ENCODE peak calls at places on chromosomes 2 and 18, in five cellular contexts. E is heart left ventricle, A is endodermal cell, G is mammary epithelial cell, Y is upper lobe of right lung. D is an unnamed sample. For H3K9me3, the result is how much of the 10 kb centered on the place peaks cover.

GRCh38 chr2:40935349-40935748 is 483.5 kb upstream of the SLC8A1 start:
- DNase-seq in E (no peak), A (peak), G (no peak), Y (no peak), D (no peak)

GRCh38 chr2:105005170-105005569 is 32.7 kb upstream of the MRPS9 start:
- DNase-seq in E (no peak), A (no peak), G (no peak), Y (no peak), D (no peak)

GRCh38 chr18:46019956-46020355 is 52.1 kb downstream of the PSTPIP2 start:
- DNase-seq in E (no peak), A (no peak), G (no peak), Y (no peak), D (no peak)

GRCh38 chr2:25374411-25374810 is 32.7 kb upstream of the DNMT3A start:
- DNase-seq in E (no peak), A (no peak), G (no peak), Y (no peak), D (no peak)

GRCh38 chr2:69724540-69725159 is 17.3 kb upstream of the ANXA4 start:
- DNase-seq in E (peak), A (peak), G (peak), Y (peak), D (peak)

GRCh38 chr18:11752116-11752911 is 63.2 kb downstream of the GNAL start:
- DNase-seq in E (no peak), A (peak), G (no peak), Y (no peak), D (no peak)

GRCh38 chr2:99072556-99072955 is 69.0 kb upstream of the C2orf15 start:
- DNase-seq in E (no peak), A (no peak), G (peak), Y (no peak), D (no peak)

GRCh38 chr2:41112228-41112627 is 660.3 kb upstream of the SLC8A1 start:
- DNase-seq in E (no peak), A (no peak), G (no peak), Y (no peak), D (no peak)

GRCh38 chr18:76496200-76496890 is 1.3 kb upstream of the ZNF516 start:
- DNase-seq in E (peak), A (peak), G (no peak), Y (peak), D (no peak)

GRCh38 chr2:10771786-10772185 is 40.8 kb downstream of the PDIA6 start:
- DNase-seq in E (no peak), A (no peak), G (no peak), Y (no peak), D (no peak)

GRCh38 chr18:54904521-54904920 is 54.7 kb downstream of the CCDC68 start:
- DNase-seq in E (no peak), A (no peak), G (no peak), Y (no peak), D (no peak)

GRCh38 chr2:36403675-36404230 is 48.2 kb downstream of the CRIM1 start:
- DNase-seq in E (no peak), A (no peak), G (peak), Y (no peak), D (no peak)

GRCh38 chr2:216447293-216447692 is 35.0 kb downstream of the SMARCAL1 start:
- DNase-seq in E (no peak), A (no peak), G (no peak), Y (no peak), D (no peak)

GRCh38 chr2:84969511-84970265 is 1.3 kb upstream of the KCMF1 start:
- DNase-seq in E (no peak), A (no peak), G (no peak), Y (no peak), D (peak)

GRCh38 chr18:58808349-58808748 is 56.3 kb upstream of the ZNF532 start:
- DNase-seq in E (no peak), A (peak), G (no peak), Y (no peak), D (no peak)

GRCh38 chr2:106085441-106085911 is 108.6 kb downstream of the UXS1 start:
- DNase-seq in E (no peak), A (no peak), G (peak), Y (no peak), D (no peak)

GRCh38 chr2:26191316-26192159 is 18.6 kb downstream of the GAREM2 start:
- DNase-seq in E (no peak), A (peak), G (no peak), Y (no peak), D (no peak)

GRCh38 chr2:96952976-96953610 is 33.3 kb downstream of the FAM178B start:
- DNase-seq in E (peak), A (no peak), G (no peak), Y (no peak), D (no peak)

GRCh38 chr18:46426311-46427047 is 230.5 kb downstream of the LOXHD1 start:
- DNase-seq in E (no peak), A (peak), G (no peak), Y (no peak), D (no peak)

GRCh38 chr2:10654069-10654468 is 35.7 kb downstream of the NOL10 start:
- DNase-seq in E (no peak), A (no peak), G (peak), Y (no peak), D (no peak)

GRCh38 chr2:70784320-70784719 is 6.1 kb downstream of the FIGLA start:
- DNase-seq in E (no peak), A (no peak), G (no peak), Y (no peak), D (no peak)

GRCh38 chr2:33730801-33731200 is 131.7 kb upstream of the FAM98A start:
- DNase-seq in E (no peak), A (no peak), G (no peak), Y (no peak), D (no peak)

GRCh38 chr2:145038041-145038525 is 518.2 kb upstream of the ZEB2 start:
- DNase-seq in E (peak), A (no peak), G (no peak), Y (no peak), D (no peak)

GRCh38 chr2:166057363-166058169 is 70.3 kb downstream of the SCN1A start:
- DNase-seq in E (no peak), A (no peak), G (no peak), Y (no peak), D (no peak)

GRCh38 chr2:177002983-177003382 is 209.6 kb upstream of the HNRNPA3 start:
- DNase-seq in E (no peak), A (no peak), G (no peak), Y (no peak), D (no peak)

GRCh38 chr2:199738723-199739412 is 112.1 kb downstream of the FTCDNL1 start:
- DNase-seq in E (no peak), A (no peak), G (no peak), Y (no peak), D (no peak)

GRCh38 chr2:109242222-109242653 is 113.2 kb downstream of the SH3RF3 start:
- DNase-seq in E (no peak), A (no peak), G (no peak), Y (peak), D (no peak)

GRCh38 chr2:12119841-12120240 is 373.4 kb downstream of the LPIN1 start:
- DNase-seq in E (no peak), A (no peak), G (no peak), Y (no peak), D (no peak)

GRCh38 chr18:45166341-45167108 is 448.8 kb upstream of the SLC14A2 start:
- DNase-seq in E (no peak), A (no peak), G (peak), Y (no peak), D (no peak)

GRCh38 chr2:31113765-31114164 is 24.5 kb downstream of the GALNT14 start:
- DNase-seq in E (no peak), A (no peak), G (no peak), Y (no peak), D (no peak)

GRCh38 chr2:205758051-205758450 is 75.8 kb downstream of the NRP2 start:
- DNase-seq in E (no peak), A (no peak), G (no peak), Y (no peak), D (no peak)

GRCh38 chr18:76913583-76913982 is 91.2 kb downstream of the ZNF236 start:
- DNase-seq in E (no peak), A (no peak), G (no peak), Y (no peak), D (no peak)

GRCh38 chr18:29156531-29156930 is 979.6 kb upstream of the CDH2 start:
- DNase-seq in E (no peak), A (no peak), G (peak), Y (no peak), D (no peak)

GRCh38 chr2:220279372-220279771 is 651.9 kb downstream of the SLC4A3 start:
- DNase-seq in E (no peak), A (no peak), G (peak), Y (no peak), D (no peak)

GRCh38 chr2:142675398-142675797 is 202.1 kb upstream of the KYNU start:
- DNase-seq in E (no peak), A (no peak), G (no peak), Y (no peak), D (no peak)

GRCh38 chr18:11154369-11154982 is 5.1 kb upstream of the PIEZO2 start:
- DNase-seq in E (no peak), A (no peak), G (peak), Y (no peak), D (no peak)

GRCh38 chr18:76564636-76565237 is 69.7 kb upstream of the ZNF516 start:
- DNase-seq in E (peak), A (no peak), G (peak), Y (no peak), D (no peak)

DNA sequence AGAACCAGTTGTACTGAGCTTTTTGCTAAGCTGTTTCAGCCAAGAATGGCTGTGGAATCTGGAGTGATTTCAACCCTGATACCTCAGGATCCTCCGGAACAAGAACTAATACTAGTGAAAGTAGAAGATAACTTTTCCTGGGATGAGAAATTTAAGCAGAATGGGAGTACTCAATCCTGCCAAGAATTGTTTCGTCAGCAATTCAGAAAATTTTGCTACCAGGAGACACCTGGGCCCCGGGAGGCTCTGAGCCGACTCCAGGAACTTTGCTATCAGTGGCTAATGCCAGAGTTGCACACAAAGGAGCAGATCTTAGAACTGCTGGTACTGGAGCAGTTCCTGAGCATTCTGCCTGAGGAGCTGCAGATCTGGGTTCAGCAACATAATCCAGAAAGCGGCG is 1.6 kb downstream of the ZNF397 start:
- DNase-seq in E (no peak), A (no peak), G (no peak), Y (no peak), D (no peak)
- H3K9me3 ChIP-seq in E (under half), A (half or more), G (under half), Y (under half), D (under half)

GRCh38 chr18:62452280-62452824 is 70.5 kb upstream of the ZCCHC2 start:
- DNase-seq in E (no peak), A (no peak), G (peak), Y (no peak), D (no peak)
- H3K4me3 ChIP-seq in E (no peak), A (no peak), G (no peak), Y (no peak), D (no peak)

GRCh38 chr18:78685250-78685979 is 294.2 kb upstream of the SALL3 start:
- DNase-seq in E (no peak), A (no peak), G (no peak), Y (no peak), D (no peak)
- H3K9me3 ChIP-seq in E (under half), A (under half), G (under half), Y (under half), D (under half)

GRCh38 chr2:193349642-193350041 is 1154.9 kb upstream of the TMEFF2 start:
- DNase-seq in E (no peak), A (no peak), G (no peak), Y (no peak), D (no peak)

GRCh38 chr2:193350509-193350908 is 1155.8 kb upstream of the TMEFF2 start:
- DNase-seq in E (no peak), A (peak), G (no peak), Y (no peak), D (no peak)

DNA sequence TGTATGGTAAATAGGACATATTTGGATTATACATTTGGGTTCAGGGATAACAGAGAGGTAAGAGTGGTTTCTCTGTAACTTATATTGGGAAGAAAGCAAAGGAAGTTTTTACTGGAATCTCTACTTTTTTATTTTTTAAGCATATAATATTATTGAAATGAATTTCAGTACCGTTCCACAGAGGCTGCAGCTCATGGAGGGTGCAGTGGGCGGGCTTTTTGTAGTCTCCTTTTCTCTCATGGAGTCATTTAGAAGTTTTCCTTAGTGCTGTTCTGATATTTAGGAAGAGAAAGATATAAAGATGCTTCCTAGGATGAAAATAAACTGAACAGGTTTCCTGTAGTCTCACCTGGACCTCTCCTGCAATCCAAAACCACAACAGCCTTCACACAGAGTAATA is 1153.3 kb upstream of the TMEFF2 start:
- DNase-seq in E (no peak), A (no peak), G (no peak), Y (no peak), D (no peak)
- H3K4me3 ChIP-seq in E (no peak), A (no peak), G (peak), Y (peak), D (peak)

DNA sequence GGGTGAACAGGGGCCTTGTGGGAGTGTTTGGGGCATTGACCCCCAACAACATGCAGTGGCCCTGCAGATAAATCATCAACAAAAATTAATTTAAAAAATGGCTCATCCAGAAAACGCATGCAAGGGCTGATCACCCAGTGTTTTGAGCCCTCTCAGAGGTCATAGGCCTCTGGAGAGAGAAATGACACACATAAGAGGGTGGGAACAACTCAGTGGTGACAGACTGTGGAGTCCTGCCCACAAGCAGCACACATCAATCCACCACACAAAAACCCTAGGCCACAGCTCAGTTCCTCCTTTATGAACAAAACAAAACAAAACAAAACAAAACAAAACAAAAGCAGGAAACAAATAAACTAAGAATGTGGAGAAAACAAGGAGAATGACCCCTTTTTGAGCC is 351.7 kb upstream of the SPHKAP start:
- DNase-seq in E (no peak), A (no peak), G (no peak), Y (no peak), D (no peak)
- H3K9me3 ChIP-seq in E (under half), A (half or more), G (under half), Y (under half), D (under half)

GRCh38 chr2:37457401-37457901 is 113.0 kb downstream of the QPCT start:
- DNase-seq in E (no peak), A (no peak), G (no peak), Y (no peak), D (no peak)

GRCh38 chr2:37454851-37455762 is 110.7 kb downstream of the QPCT start:
- DNase-seq in E (no peak), A (no peak), G (no peak), Y (no peak), D (no peak)

GRCh38 chr2:37458133-37458532 is 113.7 kb downstream of the QPCT start:
- DNase-seq in E (no peak), A (no peak), G (no peak), Y (no peak), D (no peak)

GRCh38 chr2:37459095-37459981 is 114.9 kb downstream of the QPCT start:
- DNase-seq in E (no peak), A (no peak), G (peak), Y (no peak), D (no peak)

DNA sequence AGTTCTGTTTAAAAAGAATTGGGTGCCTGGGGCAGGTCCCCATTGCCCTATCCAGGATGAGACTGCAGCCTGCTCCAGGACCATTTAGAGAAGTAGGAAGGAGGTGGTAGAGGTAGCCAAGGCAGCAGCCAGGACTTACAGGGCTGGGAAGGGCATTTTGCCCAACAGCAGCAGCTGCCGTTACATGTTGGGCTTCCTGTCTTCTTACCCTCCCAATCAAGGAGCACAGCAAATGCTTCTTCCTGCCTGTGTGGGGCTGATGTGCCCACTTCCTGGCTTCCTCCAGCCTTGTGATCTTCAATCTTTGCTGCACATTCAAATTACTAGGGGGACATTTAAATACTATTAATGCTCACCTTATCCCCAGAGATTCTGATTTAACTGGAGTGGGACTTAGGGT is 112.0 kb downstream of the QPCT start:
- DNase-seq in E (no peak), A (no peak), G (no peak), Y (no peak), D (peak)
- H3K4me3 ChIP-seq in E (no peak), A (no peak), G (no peak), Y (no peak), D (peak)

GRCh38 chr18:13713455-13714055 is 12.8 kb downstream of the FAM210A start:
- DNase-seq in E (no peak), A (no peak), G (no peak), Y (no peak), D (no peak)

GRCh38 chr18:13712400-13713131 is 13.8 kb downstream of the FAM210A start:
- DNase-seq in E (no peak), A (no peak), G (no peak), Y (no peak), D (no peak)

DNA sequence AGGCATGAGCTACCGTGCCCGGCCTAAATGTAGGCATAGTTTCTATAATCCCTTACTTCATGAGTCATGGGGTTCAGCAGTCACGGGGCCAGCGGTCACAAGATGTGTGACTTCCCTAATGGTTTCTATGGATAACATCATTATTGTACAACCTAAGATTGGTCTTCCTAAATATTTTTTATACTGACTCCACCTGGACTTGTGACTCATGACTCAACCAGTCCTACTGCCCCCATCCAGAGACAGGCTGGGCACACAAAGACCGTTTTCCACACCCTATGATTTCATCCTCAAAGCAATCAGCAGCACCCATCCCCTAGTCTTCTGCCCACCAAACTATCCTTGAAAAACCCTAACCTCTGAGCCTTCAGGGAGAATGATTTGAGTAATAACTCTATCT is 15.9 kb downstream of the FAM210A start:
- DNase-seq in E (no peak), A (no peak), G (peak), Y (peak), D (no peak)
- H3K9me3 ChIP-seq in E (under half), A (under half), G (under half), Y (under half), D (under half)

GRCh38 chr2:159795781-159796667 is 2.0 kb downstream of the CD302 start:
- DNase-seq in E (no peak), A (no peak), G (no peak), Y (no peak), D (no peak)
- H3K4me3 ChIP-seq in E (no peak), A (no peak), G (no peak), Y (peak), D (no peak)

DNA sequence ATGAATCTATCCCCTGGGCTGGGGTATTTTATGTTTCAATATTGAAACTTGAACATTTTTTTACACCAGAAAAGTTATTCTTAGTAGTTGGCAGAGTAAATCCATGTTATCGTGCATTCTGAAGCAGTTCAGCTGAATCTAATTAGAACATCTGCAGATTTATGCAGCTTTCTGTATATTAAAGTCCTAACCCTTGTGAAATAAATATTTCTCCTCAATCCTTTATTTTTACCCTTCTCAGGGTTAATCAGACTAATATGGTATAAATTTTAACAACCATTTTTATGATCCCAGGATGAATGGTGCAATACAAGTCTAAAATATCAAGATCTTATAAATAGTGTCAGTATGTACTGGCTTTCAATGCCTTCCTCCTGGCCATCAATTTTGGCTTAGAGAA is 69.5 kb downstream of the CDH20 start:
- DNase-seq in E (no peak), A (no peak), G (no peak), Y (no peak), D (no peak)
- H3K9me3 ChIP-seq in E (under half), A (under half), G (under half), Y (under half), D (under half)